ENCODE peak calls at places on chromosomes 5 and 9, in five cellular contexts. One of them, this sample, is unnamed.

GRCh38 chr9:98024702-98025101 is 31.8 kb upstream of the NANS start:
- DNase-seq in AG09309: no peak
- DNase-seq in prostate gland: no peak
- DNase-seq in NCI-H1930: no peak
- DNase-seq in stimulated activated CD4-positive, alpha-beta T cell treated with anti-CD3 and anti-CD28 coated beads, TNF-alpha, amount 100 ng/mL, for 4 hours: no peak
- DNase-seq in this sample: no peak

GRCh38 chr9:90343360-90343759 is 299.3 kb downstream of the DIRAS2 start:
- DNase-seq in AG09309: no peak
- DNase-seq in stimulated activated CD4-positive, alpha-beta T cell treated with anti-CD3 and anti-CD28 coated beads, TNF-alpha, amount 100 ng/mL, for 4 hours: no peak
- DNase-seq in prostate gland: no peak
- DNase-seq in NCI-H1930: peak; percentile 1
- DNase-seq in this sample: no peak

GRCh38 chr5:1746371-1747078 is 53.1 kb downstream of the MRPL36 start:
- DNase-seq in NCI-H1930: peak; percentile 36
- DNase-seq in stimulated activated CD4-positive, alpha-beta T cell treated with anti-CD3 and anti-CD28 coated beads, TNF-alpha, amount 100 ng/mL, for 4 hours: no peak
- DNase-seq in AG09309: no peak
- DNase-seq in prostate gland: no peak
- DNase-seq in this sample: no peak

GRCh38 chr9:136267261-136268111 is 21.9 kb upstream of the QSOX2 start:
- DNase-seq in stimulated activated CD4-positive, alpha-beta T cell treated with anti-CD3 and anti-CD28 coated beads, TNF-alpha, amount 100 ng/mL, for 4 hours: peak; percentile 72
- DNase-seq in AG09309: peak; percentile 21
- DNase-seq in prostate gland: peak; percentile 73
- DNase-seq in NCI-H1930: peak; percentile 20
- DNase-seq in this sample: peak; percentile 66

GRCh38 chr5:157306690-157307089 is 40.8 kb downstream of the CYFIP2 start:
- DNase-seq in NCI-H1930: no peak
- DNase-seq in stimulated activated CD4-positive, alpha-beta T cell treated with anti-CD3 and anti-CD28 coated beads, TNF-alpha, amount 100 ng/mL, for 4 hours: no peak
- DNase-seq in AG09309: no peak
- DNase-seq in prostate gland: no peak
- DNase-seq in this sample: no peak

GRCh38 chr9:133715295-133715865 is 22.8 kb downstream of the SARDH start:
- DNase-seq in prostate gland: no peak
- DNase-seq in stimulated activated CD4-positive, alpha-beta T cell treated with anti-CD3 and anti-CD28 coated beads, TNF-alpha, amount 100 ng/mL, for 4 hours: no peak
- DNase-seq in AG09309: no peak
- DNase-seq in NCI-H1930: no peak
- DNase-seq in this sample: no peak

GRCh38 chr9:82130331-82131042 is 141.9 kb downstream of the SPATA31D1 start:
- DNase-seq in stimulated activated CD4-positive, alpha-beta T cell treated with anti-CD3 and anti-CD28 coated beads, TNF-alpha, amount 100 ng/mL, for 4 hours: no peak
- DNase-seq in NCI-H1930: no peak
- DNase-seq in AG09309: no peak
- DNase-seq in prostate gland: no peak
- DNase-seq in this sample: no peak

GRCh38 chr5:149304195-149305072 is 32.8 kb downstream of the AFAP1L1 start:
- DNase-seq in AG09309: no peak
- DNase-seq in stimulated activated CD4-positive, alpha-beta T cell treated with anti-CD3 and anti-CD28 coated beads, TNF-alpha, amount 100 ng/mL, for 4 hours: no peak
- DNase-seq in NCI-H1930: no peak
- DNase-seq in prostate gland: no peak
- DNase-seq in this sample: no peak

GRCh38 chr9:130078547-130078946 is 24.8 kb downstream of the GPR107 start:
- DNase-seq in AG09309: no peak
- DNase-seq in NCI-H1930: no peak
- DNase-seq in prostate gland: no peak
- DNase-seq in stimulated activated CD4-positive, alpha-beta T cell treated with anti-CD3 and anti-CD28 coated beads, TNF-alpha, amount 100 ng/mL, for 4 hours: no peak
- DNase-seq in this sample: no peak

GRCh38 chr5:159324097-159324760 is 6.1 kb downstream of the IL12B start:
- DNase-seq in AG09309: peak; percentile 77
- DNase-seq in stimulated activated CD4-positive, alpha-beta T cell treated with anti-CD3 and anti-CD28 coated beads, TNF-alpha, amount 100 ng/mL, for 4 hours: no peak
- DNase-seq in NCI-H1930: no peak
- DNase-seq in prostate gland: no peak
- DNase-seq in this sample: no peak

GRCh38 chr5:33936004-33936380 is 194 bp upstream of the RXFP3 start:
- DNase-seq in stimulated activated CD4-positive, alpha-beta T cell treated with anti-CD3 and anti-CD28 coated beads, TNF-alpha, amount 100 ng/mL, for 4 hours: no peak
- DNase-seq in AG09309: no peak
- DNase-seq in NCI-H1930: peak; percentile 47
- DNase-seq in prostate gland: peak; percentile 21
- DNase-seq in this sample: peak; percentile 69

GRCh38 chr9:120775859-120776258 is 17.4 kb downstream of the FBXW2 start:
- DNase-seq in prostate gland: no peak
- DNase-seq in NCI-H1930: no peak
- DNase-seq in AG09309: no peak
- DNase-seq in stimulated activated CD4-positive, alpha-beta T cell treated with anti-CD3 and anti-CD28 coated beads, TNF-alpha, amount 100 ng/mL, for 4 hours: no peak
- DNase-seq in this sample: no peak

GRCh38 chr9:116152941-116153764 is 438 bp upstream of the PAPPA start:
- DNase-seq in stimulated activated CD4-positive, alpha-beta T cell treated with anti-CD3 and anti-CD28 coated beads, TNF-alpha, amount 100 ng/mL, for 4 hours: no peak
- DNase-seq in NCI-H1930: no peak
- DNase-seq in AG09309: no peak
- DNase-seq in prostate gland: no peak
- DNase-seq in this sample: no peak

GRCh38 chr9:97570899-97571298 is 62.3 kb downstream of the TSTD2 start:
- DNase-seq in stimulated activated CD4-positive, alpha-beta T cell treated with anti-CD3 and anti-CD28 coated beads, TNF-alpha, amount 100 ng/mL, for 4 hours: no peak
- DNase-seq in AG09309: no peak
- DNase-seq in NCI-H1930: no peak
- DNase-seq in prostate gland: no peak
- DNase-seq in this sample: peak; percentile 96

GRCh38 chr9:4700093-4700492 is 20.7 kb downstream of the CDC37L1 start:
- DNase-seq in NCI-H1930: no peak
- DNase-seq in prostate gland: no peak
- DNase-seq in stimulated activated CD4-positive, alpha-beta T cell treated with anti-CD3 and anti-CD28 coated beads, TNF-alpha, amount 100 ng/mL, for 4 hours: no peak
- DNase-seq in AG09309: no peak
- DNase-seq in this sample: no peak

This sample was measured in thyroid gland.